ENCODE peak calls at places on chromosomes 16 and 17, in four cellular contexts. O is GM20000; R is AG04450; T is CD8-positive, alpha-beta T cell. Z is an unnamed sample.

GRCh38 chr16:12874135-12874534 is 27.3 kb upstream of the SHISA9 start:
- DNase-seq in O (no peak), R (no peak), T (no peak), Z (no peak)

GRCh38 chr16:63008688-63009087 is 972.5 kb upstream of the CDH8 start:
- DNase-seq in T (no peak), R (no peak), O (no peak), Z (no peak)

GRCh38 chr16:57152096-57153093 is 33.4 kb downstream of the PSME3IP1 start:
- DNase-seq in T (no peak), R (no peak), O (no peak), Z (no peak)

GRCh38 chr17:50263293-50264262 is 10.7 kb upstream of the TMEM92 start:
- DNase-seq in T (no peak), R (no peak), O (no peak), Z (no peak)

GRCh38 chr17:51508048-51508447 is 247.7 kb downstream of the UTP18 start:
- DNase-seq in R (no peak), O (no peak), T (no peak), Z (no peak)

GRCh38 chr16:2483939-2484897 is 9.3 kb downstream of the TBC1D24 start:
- DNase-seq in R (no peak), T (no peak), O (no peak), Z (no peak)

GRCh38 chr16:67936124-67936875 is at the start of gene PSMB10:
- DNase-seq in O (peak), T (peak), R (no peak), Z (no peak)

GRCh38 chr16:88694221-88695087 is 8.1 kb upstream of the SNAI3 start:
- DNase-seq in T (no peak), O (no peak), R (no peak), Z (no peak)

GRCh38 chr16:51009359-51009758 is 141.7 kb downstream of the SALL1 start:
- DNase-seq in R (no peak), O (no peak), T (no peak), Z (no peak)

GRCh38 chr16:85067431-85067830 is 39.8 kb downstream of the KIAA0513 start:
- DNase-seq in R (no peak), O (no peak), T (no peak), Z (no peak)

GRCh38 chr16:4529085-4530060 is 9.2 kb downstream of the CDIP1 start:
- DNase-seq in T (no peak), O (peak), R (peak), Z (no peak)

GRCh38 chr17:78322858-78323455 is 36.9 kb downstream of the SOCS3 start:
- DNase-seq in R (no peak), T (no peak), O (no peak), Z (no peak)

GRCh38 chr16:69338557-69339288 is 641 bp downstream of the COG8 start:
- DNase-seq in O (no peak), T (no peak), R (no peak), Z (no peak)

GRCh38 chr16:8863594-8864424 is 5.0 kb downstream of the CARHSP1 start:
- DNase-seq in R (no peak), O (no peak), T (no peak), Z (no peak)

GRCh38 chr16:69486272-69486671 is 61.9 kb downstream of the CYB5B start:
- DNase-seq in T (no peak), R (no peak), O (no peak), Z (no peak)

GRCh38 chr16:561957-562938 is 2.1 kb downstream of the PRR35 start:
- DNase-seq in O (no peak), T (no peak), R (no peak), Z (no peak)

GRCh38 chr16:78689031-78689430 is 589.6 kb downstream of the WWOX start:
- DNase-seq in T (no peak), O (no peak), R (no peak), Z (no peak)

GRCh38 chr16:51629602-51630001 is 478.5 kb upstream of the SALL1 start:
- DNase-seq in R (no peak), T (no peak), O (no peak), Z (no peak)

GRCh38 chr17:52025231-52025630 is 133.3 kb downstream of the CA10 start:
- DNase-seq in O (no peak), R (no peak), T (no peak), Z (no peak)

GRCh38 chr16:13560151-13560550 is 359.8 kb upstream of the ERCC4 start:
- DNase-seq in O (no peak), T (no peak), R (no peak), Z (no peak)

GRCh38 chr17:7586673-7587419 is 3.0 kb downstream of the SOX15 start:
- DNase-seq in R (no peak), O (no peak), T (no peak), Z (no peak)

DNA sequence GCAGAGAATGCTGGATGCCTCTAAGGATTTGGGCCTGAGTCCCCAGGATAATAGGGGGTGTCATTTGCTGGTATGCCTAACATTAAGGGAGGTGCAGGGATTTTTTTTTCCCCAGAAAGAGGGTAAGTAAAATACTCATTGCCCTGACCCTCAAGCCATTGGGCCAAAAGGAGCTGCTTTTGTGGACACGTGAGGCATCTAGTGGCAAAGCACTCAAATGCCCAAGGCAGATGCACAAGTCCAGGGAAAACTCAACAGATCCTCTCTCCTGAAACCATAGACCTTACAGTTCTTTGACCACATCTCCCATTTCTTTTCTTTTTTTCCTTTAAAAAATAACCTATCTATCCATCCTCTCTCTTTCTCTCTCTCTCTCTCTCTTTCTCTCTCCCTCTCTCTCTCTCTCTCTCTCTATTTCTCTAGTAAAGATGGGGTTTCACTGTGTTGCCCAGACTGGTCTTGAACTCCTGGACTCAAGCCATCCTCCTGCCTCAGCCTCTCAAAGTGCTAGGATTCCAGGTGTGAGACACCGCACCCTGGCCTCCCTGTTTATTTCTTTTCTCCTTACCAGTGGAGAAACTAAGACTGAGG is 11.8 kb downstream of the IRX5 start:
- DNase-seq in O (no peak), R (no peak), T (no peak), Z (no peak)
- TF ChIP-seq CTCF in O (no peak), R (no peak), T (no peak), Z (no peak)

GRCh38 chr16:82750078-82750477 is 123.3 kb downstream of the CDH13 start:
- DNase-seq in T (no peak), O (no peak), R (no peak), Z (no peak)

GRCh38 chr16:82753821-82754220 is 127.1 kb downstream of the CDH13 start:
- DNase-seq in O (no peak), R (no peak), T (no peak), Z (no peak)

GRCh38 chr16:82744958-82745357 is 118.2 kb downstream of the CDH13 start:
- DNase-seq in O (no peak), T (no peak), R (no peak), Z (no peak)

GRCh38 chr16:82751020-82751419 is 124.3 kb downstream of the CDH13 start:
- DNase-seq in T (no peak), O (no peak), R (no peak), Z (no peak)

GRCh38 chr16:82748026-82748425 is 121.3 kb downstream of the CDH13 start:
- DNase-seq in T (no peak), O (no peak), R (no peak), Z (no peak)
- TF ChIP-seq CTCF in T (no peak), O (no peak), R (peak), Z (no peak)

DNA sequence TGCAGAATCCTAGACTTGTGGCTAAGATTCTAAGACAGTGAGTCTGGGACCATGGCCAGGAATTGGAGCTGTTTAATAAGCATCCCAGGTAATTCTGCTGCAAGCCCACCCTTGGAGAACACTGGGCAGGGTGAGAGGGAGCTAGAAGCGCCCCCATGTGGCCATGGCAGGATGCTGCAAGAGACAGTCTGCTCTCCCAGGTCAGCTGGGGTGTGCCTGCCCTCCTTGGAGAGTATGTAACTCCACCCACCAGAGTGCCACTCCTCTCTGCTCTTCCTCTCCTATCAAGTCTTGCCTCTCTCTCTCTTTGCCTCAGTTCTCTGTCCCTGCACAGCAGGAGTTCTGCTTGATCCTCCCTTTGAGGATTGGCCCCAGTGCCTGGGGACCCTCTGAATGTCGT is 14.9 kb downstream of the RCVRN start:
- DNase-seq in T (no peak), R (no peak), O (peak), Z (peak)
- TF ChIP-seq CTCF in T (no peak), R (peak), O (peak), Z (peak)

GRCh38 chr17:74736423-74737298 is at the start of gene RAB37:
- DNase-seq in T (peak), O (peak), R (no peak), Z (peak)
- TF ChIP-seq CTCF in T (peak), O (peak), R (no peak), Z (peak)

GRCh38 chr16:16933861-16934260 is 536.9 kb downstream of the XYLT1 start:
- DNase-seq in R (no peak), O (no peak), T (no peak), Z (no peak)
- TF ChIP-seq CTCF in R (no peak), O (no peak), T (no peak), Z (no peak)

Z was measured in progenitor cell of endocrine pancreas.